ENCODE peak calls at places on chromosomes 3 and 15, in four cellular contexts. I, N, E and J are unnamed samples.

GRCh38 chr3:55013145-55013544 is 85.3 kb upstream of the LRTM1 start:
- DNase-seq in N (no peak), I (no peak), E (no peak), J (no peak)

GRCh38 chr3:99548674-99549073 is 89.7 kb upstream of the COL8A1 start:
- DNase-seq in E (no peak), I (no peak), N (no peak), J (no peak)

GRCh38 chr15:65576669-65577068 is 34.3 kb downstream of the INTS14 start:
- DNase-seq in I (no peak), N (no peak), E (no peak), J (no peak)

GRCh38 chr15:39283531-39283930 is 297.3 kb upstream of the THBS1 start:
- DNase-seq in N (no peak), E (no peak), I (no peak), J (no peak)

GRCh38 chr15:52163321-52164190 is 27.6 kb downstream of the GNB5 start:
- DNase-seq in I (no peak), E (no peak), N (no peak), J (no peak)

GRCh38 chr3:66456711-66457173 is 44.1 kb downstream of the LRIG1 start:
- DNase-seq in N (no peak), I (no peak), E (no peak), J (no peak)

GRCh38 chr15:92906563-92907081 is 6.5 kb downstream of the CHD2 start:
- DNase-seq in N (no peak), I (no peak), E (no peak), J (peak; percentile 81)

GRCh38 chr3:10395196-10395595 is 74.3 kb upstream of the SEC13 start:
- DNase-seq in N (no peak), E (no peak), I (no peak), J (no peak)

GRCh38 chr3:102092617-102093466 is 243.5 kb downstream of the NFKBIZ start:
- DNase-seq in E (no peak), I (no peak), N (no peak), J (no peak)

GRCh38 chr15:57607570-57608000 is 15.9 kb downstream of the MYZAP start:
- DNase-seq in N (no peak), I (peak; percentile 73), E (no peak), J (peak; percentile 98)

GRCh38 chr15:66587749-66588148 is 22.0 kb upstream of the LCTL start:
- DNase-seq in I (no peak), N (no peak), E (no peak), J (no peak)

GRCh38 chr15:72838311-72838731 is 54.8 kb upstream of the ADPGK start:
- DNase-seq in N (peak; percentile 24), E (peak; percentile 28), I (no peak), J (no peak)

GRCh38 chr3:185900228-185900627 is 37.6 kb downstream of the TRA2B start:
- DNase-seq in N (no peak), E (no peak), I (no peak), J (peak; percentile 46)

GRCh38 chr3:122092460-122093165 is 37.5 kb downstream of the CD86 start:
- DNase-seq in I (no peak), N (no peak), E (peak; percentile 60), J (peak; percentile 7)

GRCh38 chr15:27271258-27271657 is 300.3 kb downstream of the GABRG3 start:
- DNase-seq in E (no peak), I (no peak), N (no peak), J (no peak)

GRCh38 chr3:37823189-37823588 is 38.5 kb upstream of the CTDSPL start:
- DNase-seq in E (no peak), I (no peak), N (no peak), J (no peak)

GRCh38 chr3:69869643-69870042 is 129.9 kb upstream of the SAMMSON start:
- DNase-seq in N (no peak), I (no peak), E (no peak), J (no peak)

GRCh38 chr15:31379042-31379441 is 52.4 kb downstream of the KLF13 start:
- DNase-seq in N (no peak), E (no peak), I (no peak), J (no peak)

GRCh38 chr3:48656061-48656840 is 6.4 kb downstream of the CELSR3 start:
- DNase-seq in E (peak; percentile 68), I (peak; percentile 78), N (peak; percentile 89), J (peak; percentile 77)

GRCh38 chr3:36738701-36739100 is 25.7 kb downstream of the DCLK3 start:
- DNase-seq in E (no peak), I (no peak), N (no peak), J (no peak)

GRCh38 chr3:158494657-158495056 is 76.3 kb upstream of the MLF1 start:
- DNase-seq in I (no peak), E (no peak), N (no peak), J (no peak)

GRCh38 chr15:60328852-60329443 is 68.8 kb downstream of the ANXA2 start:
- DNase-seq in E (no peak), I (no peak), N (no peak), J (no peak)

GRCh38 chr3:426056-426455 is 229.5 kb downstream of the CHL1 start:
- DNase-seq in N (no peak), I (no peak), E (no peak), J (no peak)

GRCh38 chr15:45641374-45641778 is 6.5 kb downstream of the SQOR start:
- DNase-seq in N (no peak), I (peak; percentile 62), E (peak; percentile 49), J (peak; percentile 78)

GRCh38 chr3:195257454-195258448 is 13.2 kb downstream of the XXYLT1 start:
- DNase-seq in E (no peak), I (no peak), N (no peak), J (no peak)

GRCh38 chr3:45593708-45594601 is 596 bp upstream of the LIMD1 start:
- DNase-seq in E (peak; percentile 50), N (peak; percentile 65), I (peak; percentile 81), J (peak; percentile 74)

GRCh38 chr3:57397175-57398026 is 104.9 kb upstream of the ASB14 start:
- DNase-seq in E (no peak), I (peak; percentile 53), N (peak; percentile 16), J (peak; percentile 71)

GRCh38 chr3:87076951-87077350 is 86.0 kb upstream of the VGLL3 start:
- DNase-seq in I (no peak), N (no peak), E (no peak), J (no peak)

GRCh38 chr3:182802413-182802812 is 9.1 kb downstream of the ATP11B start:
- DNase-seq in E (no peak), I (no peak), N (no peak), J (no peak)

GRCh38 chr3:72448858-72449257 is 399.4 kb downstream of the SHQ1 start:
- DNase-seq in I (no peak), N (no peak), E (no peak), J (no peak)

GRCh38 chr15:65979316-65979715 is 110.0 kb downstream of the RAB11A start:
- DNase-seq in N (no peak), E (no peak), I (no peak), J (no peak)

GRCh38 chr3:50615190-50615589 is 1.8 kb upstream of the MAPKAPK3 start:
- DNase-seq in E (no peak), I (no peak), N (no peak), J (no peak)

GRCh38 chr3:50616770-50617095 is 218 bp upstream of the MAPKAPK3 start:
- DNase-seq in N (peak; percentile 96), I (peak; percentile 95), E (peak; percentile 90), J (peak; percentile 94)

GRCh38 chr3:50617911-50618481 is 1.0 kb downstream of the MAPKAPK3 start:
- DNase-seq in I (no peak), E (no peak), N (peak; percentile 54), J (peak; percentile 27)

GRCh38 chr3:50616003-50616769 is 765 bp upstream of the MAPKAPK3 start:
- DNase-seq in N (peak; percentile 85), I (peak; percentile 90), E (peak; percentile 85), J (peak; percentile 89)

DNA sequence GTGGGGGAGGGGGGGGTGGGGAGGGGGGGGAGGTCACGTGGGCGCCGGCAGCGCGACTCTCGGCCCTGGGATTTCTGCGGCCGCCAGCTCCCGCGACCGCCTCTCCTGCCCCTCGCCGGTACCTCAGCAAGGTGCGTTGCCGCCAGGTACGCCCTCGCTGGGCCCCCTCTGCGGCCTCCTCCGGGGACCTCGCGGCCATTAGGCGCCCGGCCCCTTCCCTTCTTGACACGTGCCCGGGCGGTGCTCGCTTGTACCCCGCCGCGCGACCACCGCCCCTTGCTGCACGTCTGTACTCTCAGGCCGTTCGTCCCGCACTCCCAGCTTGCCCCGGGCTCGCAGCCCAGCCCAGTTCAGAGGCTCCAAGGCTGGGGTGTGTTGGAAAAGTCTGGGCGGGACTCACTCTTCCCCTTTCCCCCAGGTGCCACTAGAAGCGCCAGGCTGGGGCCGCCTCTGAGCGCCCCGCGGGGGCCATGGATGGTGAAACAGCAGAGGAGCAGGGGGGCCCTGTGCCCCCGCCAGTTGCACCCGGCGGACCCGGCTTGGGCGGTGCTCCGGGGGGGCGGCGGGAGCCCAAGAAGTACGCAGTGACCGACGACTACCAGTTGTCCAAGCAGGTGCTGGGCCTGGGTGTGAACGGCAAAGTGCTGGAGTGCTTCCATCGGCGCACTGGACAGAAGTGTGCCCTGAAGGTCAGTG is at the start of gene MAPKAPK3:
- DNase-seq in E (peak; percentile 47), N (no peak), I (peak; percentile 57), J (peak; percentile 73)
- H3K4me1 ChIP-seq in E (no peaks in the 10 kb centered on the region), N (peaks cover 11% of the 10 kb centered on the region), I (peaks cover 38% of the 10 kb centered on the region), J (peaks cover 9% of the 10 kb centered on the region)

GRCh38 chr15:44034334-44034733 is 160.7 kb downstream of the FRMD5 start:
- DNase-seq in I (no peak), N (no peak), E (no peak), J (no peak)

GRCh38 chr15:44028349-44028748 is 166.7 kb downstream of the FRMD5 start:
- DNase-seq in E (no peak), N (no peak), I (no peak), J (no peak)

GRCh38 chr15:44029003-44029402 is 166.1 kb downstream of the FRMD5 start:
- DNase-seq in E (no peak), I (no peak), N (no peak), J (no peak)

GRCh38 chr15:44033894-44034293 is 161.2 kb downstream of the FRMD5 start:
- DNase-seq in E (peak; percentile 21), N (no peak), I (no peak), J (no peak)

GRCh38 chr15:44029940-44030568 is 165.0 kb downstream of the FRMD5 start:
- DNase-seq in I (no peak), E (no peak), N (no peak), J (no peak)
- H3K27ac ChIP-seq in I (no peak overlapping the region), E (no peak overlapping the region), N (no peak overlapping the region), J (no peak overlapping the region)

DNA sequence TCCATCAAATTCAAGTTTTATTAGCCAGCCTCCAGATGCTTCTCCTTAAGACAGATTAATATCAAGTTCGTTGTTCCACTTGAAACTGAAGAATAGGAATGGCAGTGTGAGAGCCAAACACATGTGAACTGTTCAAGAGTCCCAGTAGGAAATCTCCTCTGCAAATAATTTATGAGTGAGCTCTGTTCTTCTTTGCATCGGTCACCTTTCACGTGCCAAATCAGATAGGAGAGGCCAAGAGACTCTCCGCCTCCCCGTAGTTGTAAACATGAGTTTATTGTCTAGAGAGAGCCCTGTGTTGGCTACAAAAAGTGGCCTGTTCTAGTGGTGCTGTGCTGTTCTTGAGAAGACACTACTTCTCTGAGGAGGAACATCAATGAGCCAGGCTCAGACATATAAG is 372.1 kb upstream of the NR2F2 start:
- DNase-seq in I (no peak), N (no peak), E (no peak), J (no peak)
- H3K27me3 ChIP-seq in I (no peaks in the 10 kb centered on the region), N (no peaks in the 10 kb centered on the region), E (no peaks in the 10 kb centered on the region), J (no peaks in the 10 kb centered on the region)

DNA sequence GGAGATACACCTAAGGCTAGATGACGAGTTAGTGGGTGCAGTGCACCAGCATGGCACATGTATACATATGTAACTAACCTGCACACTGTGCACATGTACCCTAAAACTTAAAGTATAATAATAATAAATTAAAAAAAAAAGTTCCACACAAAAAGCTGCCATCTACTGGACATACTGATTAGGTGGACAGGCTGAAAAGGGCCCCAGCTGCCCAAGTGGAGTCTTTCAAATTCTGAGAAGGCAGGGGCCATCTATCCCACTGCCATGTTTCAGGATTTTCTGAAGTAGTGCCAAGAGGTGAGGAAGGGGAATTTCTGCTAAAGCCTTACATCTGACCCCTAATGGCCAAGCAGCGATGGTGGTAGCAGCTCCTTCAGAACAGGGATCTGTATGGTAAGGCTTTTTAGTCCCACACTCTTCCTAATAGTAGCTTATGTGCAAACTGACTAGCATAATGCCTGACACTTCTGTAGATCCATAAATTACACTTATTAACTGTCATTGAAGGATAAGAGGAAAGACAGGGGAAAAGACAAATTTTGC is 7.7 kb downstream of the FSTL1 start:
- DNase-seq in E (no peak), N (no peak), I (no peak), J (no peak)
- H3K4me1 ChIP-seq in E (no peaks in the 10 kb centered on the region), N (peaks cover 20% of the 10 kb centered on the region), I (peaks cover 5% of the 10 kb centered on the region), J (no peaks in the 10 kb centered on the region)